ENCODE peak calls at places on chromosomes 1 and 21, in eight cellular contexts. One of them, this sample, is unnamed.

GRCh38 chr1:162565460-162565859 is 3.9 kb downstream of the UAP1 start:
- DNase-seq in breast epithelium: no peak
- DNase-seq in sigmoid colon: no peak
- DNase-seq in stomach: no peak
- DNase-seq in GM23338: no peak
- DNase-seq in suprapubic skin: no peak
- DNase-seq in upper lobe of left lung: no peak
- DNase-seq in Panc1: no peak
- DNase-seq in this sample: no peak

GRCh38 chr21:29481641-29482040 is 182.9 kb downstream of the BACH1 start:
- DNase-seq in breast epithelium: no peak
- DNase-seq in sigmoid colon: no peak
- DNase-seq in stomach: no peak
- DNase-seq in GM23338: no peak
- DNase-seq in suprapubic skin: no peak
- DNase-seq in upper lobe of left lung: no peak
- DNase-seq in Panc1: no peak
- DNase-seq in this sample: no peak

GRCh38 chr1:109472779-109473178 is 6.4 kb downstream of the SYPL2 start:
- DNase-seq in breast epithelium: no peak
- DNase-seq in sigmoid colon: no peak
- DNase-seq in stomach: no peak
- DNase-seq in GM23338: no peak
- DNase-seq in suprapubic skin: no peak
- DNase-seq in upper lobe of left lung: no peak
- DNase-seq in Panc1: no peak
- DNase-seq in this sample: no peak

GRCh38 chr1:204108312-204109141 is 35.6 kb downstream of the SOX13 start:
- DNase-seq in breast epithelium: no peak
- DNase-seq in sigmoid colon: no peak
- DNase-seq in stomach: no peak
- DNase-seq in GM23338: peak
- DNase-seq in suprapubic skin: no peak
- DNase-seq in upper lobe of left lung: no peak
- DNase-seq in Panc1: no peak
- DNase-seq in this sample: no peak

GRCh38 chr1:232718928-232719927 is 86.0 kb upstream of the MAP10 start:
- DNase-seq in breast epithelium: no peak
- DNase-seq in sigmoid colon: no peak
- DNase-seq in stomach: no peak
- DNase-seq in GM23338: no peak
- DNase-seq in suprapubic skin: no peak
- DNase-seq in upper lobe of left lung: no peak
- DNase-seq in Panc1: no peak
- DNase-seq in this sample: no peak

GRCh38 chr1:231020139-231020601 is 19.9 kb downstream of the FAM89A start:
- DNase-seq in breast epithelium: no peak
- DNase-seq in sigmoid colon: no peak
- DNase-seq in stomach: no peak
- DNase-seq in GM23338: peak
- DNase-seq in suprapubic skin: no peak
- DNase-seq in upper lobe of left lung: peak
- DNase-seq in Panc1: no peak
- DNase-seq in this sample: no peak

GRCh38 chr21:33690874-33691273 is 48.6 kb downstream of the ITSN1 start:
- DNase-seq in breast epithelium: no peak
- DNase-seq in sigmoid colon: no peak
- DNase-seq in stomach: no peak
- DNase-seq in GM23338: no peak
- DNase-seq in suprapubic skin: no peak
- DNase-seq in upper lobe of left lung: no peak
- DNase-seq in Panc1: no peak
- DNase-seq in this sample: no peak

GRCh38 chr1:33176362-33176850 is 5.4 kb downstream of the TRIM62 start:
- DNase-seq in breast epithelium: peak
- DNase-seq in sigmoid colon: no peak
- DNase-seq in stomach: no peak
- DNase-seq in GM23338: no peak
- DNase-seq in suprapubic skin: no peak
- DNase-seq in upper lobe of left lung: no peak
- DNase-seq in Panc1: no peak
- DNase-seq in this sample: no peak

GRCh38 chr1:1777950-1778826 is at the start of gene NADK:
- DNase-seq in breast epithelium: no peak
- DNase-seq in sigmoid colon: peak
- DNase-seq in stomach: peak
- DNase-seq in GM23338: peak
- DNase-seq in suprapubic skin: no peak
- DNase-seq in upper lobe of left lung: peak
- DNase-seq in Panc1: no peak
- DNase-seq in this sample: no peak

GRCh38 chr1:206772228-206773002 is at the start of gene IL10:
- DNase-seq in breast epithelium: no peak
- DNase-seq in sigmoid colon: peak
- DNase-seq in stomach: no peak
- DNase-seq in GM23338: no peak
- DNase-seq in suprapubic skin: no peak
- DNase-seq in upper lobe of left lung: peak
- DNase-seq in Panc1: no peak
- DNase-seq in this sample: no peak

GRCh38 chr1:59229138-59229537 is 67.8 kb upstream of the FGGY start:
- DNase-seq in breast epithelium: no peak
- DNase-seq in sigmoid colon: no peak
- DNase-seq in stomach: no peak
- DNase-seq in GM23338: no peak
- DNase-seq in suprapubic skin: no peak
- DNase-seq in upper lobe of left lung: no peak
- DNase-seq in Panc1: no peak
- DNase-seq in this sample: no peak

GRCh38 chr1:41312991-41313645 is 48.1 kb upstream of the FOXO6 start:
- DNase-seq in breast epithelium: no peak
- DNase-seq in sigmoid colon: no peak
- DNase-seq in stomach: no peak
- DNase-seq in GM23338: no peak
- DNase-seq in suprapubic skin: no peak
- DNase-seq in upper lobe of left lung: no peak
- DNase-seq in Panc1: no peak
- DNase-seq in this sample: no peak

DNA sequence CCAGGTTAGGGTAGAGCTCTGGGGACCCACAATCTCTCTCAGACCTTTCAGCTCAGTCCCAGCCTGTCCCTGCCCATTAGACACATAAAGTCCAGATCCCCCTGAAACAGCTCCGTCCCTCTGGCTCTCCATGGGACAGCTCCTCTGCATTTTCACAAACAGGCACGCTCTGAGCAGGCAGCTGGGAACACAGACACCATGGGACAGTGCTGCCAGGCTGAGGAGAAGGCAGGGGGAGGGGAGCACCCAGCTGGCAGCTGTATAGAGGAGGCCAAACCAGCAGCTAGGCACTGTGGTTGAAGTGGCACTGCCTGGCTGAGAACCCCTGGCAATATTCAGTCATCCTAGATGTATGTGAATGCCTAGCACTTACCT is 2.0 kb downstream of the TMEM63A start:
- DNase-seq in breast epithelium: no peak
- DNase-seq in sigmoid colon: no peak
- DNase-seq in stomach: no peak
- DNase-seq in GM23338: no peak
- DNase-seq in suprapubic skin: no peak
- DNase-seq in upper lobe of left lung: no peak
- DNase-seq in Panc1: no peak
- DNase-seq in this sample: no peak
- H3K4me3 ChIP-seq in breast epithelium: peak
- H3K4me3 ChIP-seq in sigmoid colon: no peak
- H3K4me3 ChIP-seq in stomach: no peak
- H3K4me3 ChIP-seq in GM23338: peak
- H3K4me3 ChIP-seq in suprapubic skin: peak
- H3K4me3 ChIP-seq in upper lobe of left lung: no peak
- H3K4me3 ChIP-seq in Panc1: no peak
- H3K4me3 ChIP-seq in this sample: no peak

GRCh38 chr1:165899461-165899941 is 72.1 kb downstream of the UCK2 start:
- DNase-seq in breast epithelium: no peak
- DNase-seq in sigmoid colon: no peak
- DNase-seq in stomach: peak
- DNase-seq in GM23338: no peak
- DNase-seq in suprapubic skin: no peak
- DNase-seq in upper lobe of left lung: no peak
- DNase-seq in Panc1: no peak
- DNase-seq in this sample: no peak
- H3K27ac ChIP-seq in breast epithelium: peak
- H3K27ac ChIP-seq in sigmoid colon: peak
- H3K27ac ChIP-seq in stomach: peak
- H3K27ac ChIP-seq in GM23338: no peak
- H3K27ac ChIP-seq in suprapubic skin: peak
- H3K27ac ChIP-seq in upper lobe of left lung: peak
- H3K27ac ChIP-seq in Panc1: no peak
- H3K27ac ChIP-seq in this sample: no peak

DNA sequence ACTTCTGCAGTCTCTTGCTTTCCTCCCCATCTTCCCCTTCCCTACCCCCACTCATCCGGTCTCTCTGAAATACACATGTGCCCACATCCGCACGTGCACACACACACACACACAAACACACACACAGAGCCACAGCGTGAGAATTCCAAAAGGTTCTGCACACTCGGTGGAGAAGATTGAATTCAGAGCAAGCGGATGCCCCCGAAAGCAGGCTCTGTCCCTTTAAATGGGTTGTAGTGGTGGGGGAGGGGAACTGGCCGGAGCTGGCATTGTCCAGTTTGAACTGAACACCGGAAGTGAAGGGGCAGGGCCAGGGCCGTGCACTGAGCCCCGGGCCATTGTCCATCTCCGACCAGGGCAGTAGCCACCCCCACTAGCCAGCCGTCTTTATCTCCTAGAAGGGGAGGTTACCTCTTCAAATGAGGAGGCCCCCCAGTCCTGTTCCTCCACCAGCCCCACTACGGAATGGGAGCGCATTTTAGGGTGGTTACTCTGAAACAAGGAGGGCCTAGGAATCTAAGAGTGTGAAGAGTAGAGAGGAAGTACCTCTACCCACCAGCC is 1.3 kb upstream of the LIN28A start:
- DNase-seq in breast epithelium: no peak
- DNase-seq in sigmoid colon: no peak
- DNase-seq in stomach: no peak
- DNase-seq in GM23338: peak
- DNase-seq in suprapubic skin: no peak
- DNase-seq in upper lobe of left lung: no peak
- DNase-seq in Panc1: no peak
- DNase-seq in this sample: no peak
- TF ChIP-seq POLR2AphosphoS5 in breast epithelium: no peak
- TF ChIP-seq POLR2AphosphoS5 in sigmoid colon: no peak
- TF ChIP-seq POLR2AphosphoS5 in stomach: no peak
- TF ChIP-seq POLR2AphosphoS5 in GM23338: peak
- TF ChIP-seq POLR2AphosphoS5 in suprapubic skin: no peak
- TF ChIP-seq POLR2AphosphoS5 in upper lobe of left lung: no peak
- TF ChIP-seq POLR2AphosphoS5 in Panc1: no peak
- TF ChIP-seq POLR2AphosphoS5 in this sample: no peak

DNA sequence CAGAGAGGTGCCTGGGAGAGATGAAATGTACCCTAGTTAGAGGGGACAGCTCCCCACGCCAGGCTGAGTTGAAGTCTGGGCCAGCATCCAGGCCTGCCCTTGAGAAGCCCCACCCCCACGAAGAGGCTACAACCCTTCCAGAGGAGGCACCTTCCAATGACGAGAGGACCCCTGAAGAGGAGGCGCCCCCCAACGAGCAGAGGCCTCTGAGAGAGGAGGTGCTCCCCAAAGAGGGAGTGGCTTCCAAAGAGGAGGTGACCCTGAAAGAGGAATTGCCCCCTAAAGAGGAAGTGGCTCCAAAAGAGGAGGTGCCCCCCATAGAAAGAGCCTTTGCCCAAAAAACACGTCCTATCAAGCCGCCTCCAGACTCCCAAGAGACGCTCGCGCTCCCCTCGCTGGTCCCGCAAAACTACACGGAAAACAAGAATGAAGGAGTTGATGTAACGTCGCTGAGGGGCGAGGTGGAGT is 3.1 kb downstream of the EVA1B start:
- DNase-seq in breast epithelium: no peak
- DNase-seq in sigmoid colon: no peak
- DNase-seq in stomach: no peak
- DNase-seq in GM23338: peak
- DNase-seq in suprapubic skin: no peak
- DNase-seq in upper lobe of left lung: no peak
- DNase-seq in Panc1: no peak
- DNase-seq in this sample: no peak
- H3K4me3 ChIP-seq in breast epithelium: peak
- H3K4me3 ChIP-seq in sigmoid colon: peak
- H3K4me3 ChIP-seq in stomach: peak
- H3K4me3 ChIP-seq in GM23338: peak
- H3K4me3 ChIP-seq in suprapubic skin: peak
- H3K4me3 ChIP-seq in upper lobe of left lung: peak
- H3K4me3 ChIP-seq in Panc1: no peak
- H3K4me3 ChIP-seq in this sample: peak

DNA sequence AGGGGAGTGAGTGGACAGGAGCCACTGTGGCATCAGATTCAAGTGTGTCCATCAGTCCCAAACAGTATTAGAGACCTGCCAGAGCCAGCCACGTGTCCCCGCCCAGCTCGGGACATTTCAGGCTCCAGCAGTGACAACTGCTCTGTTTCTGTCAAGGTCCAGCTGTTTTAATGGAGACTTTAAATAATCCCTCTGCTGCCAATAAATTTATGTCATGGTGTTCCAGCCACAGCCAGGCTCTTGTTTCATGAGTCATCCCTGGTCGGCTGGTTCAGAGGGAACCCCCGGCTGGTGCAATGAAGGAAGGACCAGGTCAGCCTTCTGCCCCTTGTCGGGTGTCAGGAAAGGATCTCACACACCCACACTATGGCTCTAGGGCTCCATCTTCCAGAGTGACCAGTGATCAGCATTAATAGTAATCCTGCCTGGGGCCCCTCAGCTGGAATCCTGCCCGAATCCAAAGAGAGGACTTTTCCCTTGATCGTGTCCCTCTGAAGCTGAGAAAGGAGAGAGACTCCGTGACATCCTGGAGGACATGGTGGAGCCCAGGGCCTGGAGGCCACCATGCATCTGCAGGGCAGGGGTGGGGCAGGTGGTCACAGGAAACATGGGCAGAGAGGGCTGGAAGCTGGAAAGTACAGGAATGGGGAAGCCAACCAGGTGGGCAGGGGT is 197.3 kb downstream of the MATN1 start:
- DNase-seq in breast epithelium: no peak
- DNase-seq in sigmoid colon: no peak
- DNase-seq in stomach: peak
- DNase-seq in GM23338: no peak
- DNase-seq in suprapubic skin: peak
- DNase-seq in upper lobe of left lung: no peak
- DNase-seq in Panc1: no peak
- DNase-seq in this sample: no peak
- H3K27ac ChIP-seq in breast epithelium: no peak
- H3K27ac ChIP-seq in sigmoid colon: no peak
- H3K27ac ChIP-seq in stomach: no peak
- H3K27ac ChIP-seq in GM23338: no peak
- H3K27ac ChIP-seq in suprapubic skin: no peak
- H3K27ac ChIP-seq in upper lobe of left lung: no peak
- H3K27ac ChIP-seq in Panc1: peak
- H3K27ac ChIP-seq in this sample: no peak

This sample was measured in SK-N-MC.